ENCODE peak calls at places on chromosomes 16 and 17, in four cellular contexts. A is prostate gland, E is sigmoid colon, P is IMR-90. Q is an unnamed sample.
A peak's percentile ranks its signal among the peaks of the same experiment; 100 is the strongest.

GRCh38 chr17:40350410-40351184 is 13.9 kb downstream of the GJD3 start:
- DNase-seq in A (no peak), E (no peak), P (no peak), Q (no peak)

GRCh38 chr17:17001874-17002520 is 30.1 kb upstream of the TNFRSF13B start:
- DNase-seq in A (peak; percentile 75), E (peak; percentile 89), P (peak; percentile 42), Q (peak; percentile 60)

GRCh38 chr17:78360371-78361226 is 722 bp upstream of the SOCS3 start:
- DNase-seq in A (peak; percentile 89), E (peak; percentile 96), P (peak; percentile 80), Q (peak; percentile 97)

GRCh38 chr17:79947351-79948031 is 88.2 kb downstream of the TBC1D16 start:
- DNase-seq in A (no peak), E (peak; percentile 58), P (peak; percentile 10), Q (peak; percentile 72)

GRCh38 chr16:81852347-81852746 is 73.3 kb downstream of the PLCG2 start:
- DNase-seq in A (no peak), E (no peak), P (no peak), Q (no peak)

GRCh38 chr17:59381716-59382570 is 50.5 kb downstream of the YPEL2 start:
- DNase-seq in A (peak; percentile 67), E (peak; percentile 80), P (no peak), Q (peak; percentile 41)

GRCh38 chr16:50509521-50510341 is 38.5 kb upstream of the NKD1 start:
- DNase-seq in A (no peak), E (no peak), P (peak; percentile 6), Q (no peak)

GRCh38 chr17:28547623-28548416 is 4.6 kb downstream of the UNC119 start:
- DNase-seq in A (peak; percentile 47), E (peak; percentile 79), P (peak; percentile 50), Q (peak; percentile 60)

GRCh38 chr16:17138801-17139200 is 332.0 kb downstream of the XYLT1 start:
- DNase-seq in A (no peak), E (no peak), P (peak; percentile 7), Q (no peak)

GRCh38 chr17:71902931-71903506 is 217.8 kb upstream of the SOX9 start:
- DNase-seq in A (no peak), E (no peak), P (peak; percentile 52), Q (no peak)

GRCh38 chr16:56424404-56424765 is 960 bp downstream of the AMFR start:
- DNase-seq in A (no peak), E (no peak), P (no peak), Q (no peak)

GRCh38 chr16:56423584-56424403 is 1.6 kb downstream of the AMFR start:
- DNase-seq in A (no peak), E (no peak), P (no peak), Q (no peak)

GRCh38 chr16:56424791-56425438 is 430 bp downstream of the AMFR start:
- DNase-seq in A (peak; percentile 8), E (peak; percentile 74), P (no peak), Q (no peak)

GRCh38 chr16:56426585-56426984 is 1.2 kb upstream of the AMFR start:
- DNase-seq in A (no peak), E (no peak), P (peak; percentile 16), Q (no peak)

GRCh38 chr16:56425439-56425832 is at the start of gene AMFR:
- DNase-seq in A (peak; percentile 37), E (peak; percentile 79), P (peak; percentile 80), Q (no peak)
- TF ChIP-seq POLR2A in A (peak; percentile 11), E (no peak), P (no peak), Q (no peak)

DNA sequence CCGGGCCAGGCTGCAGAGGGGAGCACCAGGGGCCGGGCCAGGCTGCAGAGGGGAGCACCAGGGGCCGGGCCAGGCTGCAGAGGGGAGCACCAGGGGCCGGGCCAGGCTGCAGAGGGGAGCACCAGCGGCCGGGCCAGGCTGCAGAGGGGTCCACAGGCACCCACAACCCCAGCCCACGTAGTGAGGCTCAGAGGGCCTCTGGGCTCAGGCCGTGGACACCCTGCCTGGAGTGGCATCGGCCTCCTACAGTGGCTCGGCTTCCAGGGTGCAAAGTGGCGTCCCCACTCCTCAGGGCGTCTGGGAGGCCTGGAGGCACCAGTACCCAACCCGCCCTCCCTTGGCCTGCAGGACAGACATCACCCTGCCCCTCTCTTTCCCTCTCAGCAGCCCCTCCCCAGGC is 9.6 kb downstream of the DOC2B start:
- DNase-seq in A (no peak), E (no peak), P (no peak), Q (no peak)
- TF ChIP-seq CTCF in A (no peak), E (no peak), P (no peak), Q (no peak)

DNA sequence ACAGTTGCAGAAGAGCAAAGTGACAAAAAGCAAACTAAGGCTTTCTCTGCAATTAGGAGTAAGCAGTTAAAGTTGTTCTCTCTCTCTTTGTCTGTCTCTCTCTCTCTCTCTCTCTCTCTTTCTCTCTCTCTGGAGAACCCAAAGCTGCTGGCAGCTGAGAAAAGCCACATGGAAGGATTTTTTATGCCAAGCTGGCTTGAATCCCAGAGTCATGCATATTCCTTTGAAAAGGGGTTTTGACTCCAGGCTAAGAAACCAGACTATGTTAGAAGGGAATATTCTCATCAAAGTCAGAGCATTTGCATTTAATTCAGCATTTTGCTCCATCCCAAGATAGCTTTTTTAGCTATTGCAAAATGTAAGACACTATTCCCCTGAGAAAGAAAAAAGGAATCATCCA is 1114.2 kb upstream of the GOT2 start:
- DNase-seq in A (no peak), E (no peak), P (no peak), Q (no peak)
- TF ChIP-seq POLR2A in A (no peak), E (no peak), P (no peak), Q (no peak)

GRCh38 chr17:47792979-47793378 is 28.6 kb downstream of the OSBPL7 start:
- DNase-seq in A (no peak), E (no peak), P (no peak), Q (no peak)

GRCh38 chr17:47785538-47786123 is 36.0 kb downstream of the OSBPL7 start:
- DNase-seq in A (no peak), E (no peak), P (peak; percentile 16), Q (peak; percentile 9)

GRCh38 chr17:47791025-47791424 is 30.6 kb downstream of the OSBPL7 start:
- DNase-seq in A (no peak), E (no peak), P (no peak), Q (no peak)

GRCh38 chr17:47792457-47792856 is 29.1 kb downstream of the OSBPL7 start:
- DNase-seq in A (no peak), E (no peak), P (no peak), Q (no peak)

DNA sequence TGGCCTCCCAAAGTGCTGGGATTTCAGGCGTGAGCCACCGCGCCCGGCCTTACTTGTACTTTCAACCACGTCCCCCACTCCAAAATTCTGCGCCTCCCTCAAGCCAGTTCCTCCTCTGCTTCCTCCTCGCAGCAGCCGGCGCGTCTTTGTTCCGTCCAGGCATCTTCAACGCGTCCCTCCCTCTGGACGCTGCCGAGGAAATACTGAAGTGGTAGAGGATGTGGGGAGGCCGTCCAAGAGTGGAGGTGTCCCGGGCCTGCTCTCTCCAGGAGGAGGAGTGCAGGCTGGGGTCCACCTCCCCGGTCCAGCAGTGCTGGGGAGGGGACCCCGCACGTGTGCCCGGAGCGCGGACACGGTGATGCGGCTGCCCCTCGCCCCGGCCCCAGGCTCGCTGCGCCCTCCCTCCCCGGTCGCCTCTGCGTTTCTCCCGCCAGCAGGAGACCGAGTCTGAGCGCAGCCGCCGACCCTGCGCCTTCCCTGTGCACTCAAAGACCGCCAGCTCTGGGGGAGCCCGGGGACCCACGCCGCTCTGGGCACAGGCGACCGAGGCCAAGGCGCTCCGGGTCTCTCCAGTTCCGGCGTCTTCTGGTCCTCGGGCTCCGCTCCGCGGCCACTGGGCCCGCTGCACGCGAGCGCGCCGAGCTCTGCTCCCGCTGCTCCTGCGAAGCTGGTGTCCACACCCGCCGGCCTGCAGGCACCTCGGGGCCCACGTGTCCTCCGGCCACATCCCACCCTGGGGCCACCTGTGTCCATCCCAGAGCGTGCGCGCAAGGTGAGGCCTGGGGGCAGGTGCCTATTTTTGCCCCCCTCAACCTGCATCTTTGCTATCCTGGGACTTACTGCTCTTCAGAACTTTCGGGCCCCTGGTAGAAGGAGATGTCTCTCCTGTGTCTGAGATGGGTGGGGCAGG is 31.7 kb downstream of the OSBPL7 start:
- DNase-seq in A (no peak), E (no peak), P (peak; percentile 38), Q (no peak)
- TF ChIP-seq CTCF in A (peak; percentile 41), E (peak; percentile 38), P (peak; percentile 54), Q (peak; percentile 22)

DNA sequence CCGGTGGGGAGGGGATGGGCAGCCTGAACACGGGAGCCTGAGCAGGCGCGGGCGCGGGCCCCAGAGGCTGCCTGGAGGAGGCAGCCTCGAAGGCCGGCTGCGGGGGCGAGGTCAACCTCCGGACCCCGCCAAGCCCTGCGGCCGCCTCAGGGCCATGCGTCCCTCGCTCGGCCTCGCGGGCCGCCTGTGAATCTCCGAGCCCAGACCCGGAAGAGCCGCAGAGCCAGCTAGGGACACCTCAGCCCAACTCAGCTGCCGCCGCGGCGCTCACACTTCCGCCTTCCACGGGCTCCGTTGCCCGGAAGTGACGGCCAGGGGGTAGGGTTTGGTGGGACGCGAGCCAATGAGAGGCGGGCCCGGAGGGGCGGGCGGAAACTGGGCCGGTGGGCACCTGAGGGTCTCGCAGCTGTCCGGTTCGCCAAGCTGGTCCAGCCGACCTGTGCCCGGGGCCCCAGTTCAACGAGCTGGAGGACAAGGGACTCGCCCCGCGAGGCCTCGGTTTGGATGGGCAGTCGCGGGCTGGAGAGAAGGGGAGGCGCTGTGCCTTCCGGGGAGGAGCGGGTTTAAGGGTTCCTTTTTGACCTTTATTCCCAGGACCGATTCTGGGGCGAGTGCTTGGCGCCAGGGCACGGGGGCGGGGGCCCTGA is at the start of gene SLC38A10:
- DNase-seq in A (peak; percentile 88), E (peak; percentile 95), P (peak; percentile 74), Q (peak; percentile 91)
- TF ChIP-seq POLR2A in A (peak; percentile 96), E (peak; percentile 97), P (peak; percentile 91), Q (peak; percentile 92)

GRCh38 chr17:74354561-74354960 is 7.1 kb downstream of the BTBD17 start:
- DNase-seq in A (no peak), E (no peak), P (no peak), Q (no peak)

GRCh38 chr17:74353446-74354060 is 8.1 kb downstream of the BTBD17 start:
- DNase-seq in A (no peak), E (no peak), P (no peak), Q (no peak)

GRCh38 chr17:74355065-74355464 is 6.6 kb downstream of the BTBD17 start:
- DNase-seq in A (no peak), E (no peak), P (no peak), Q (no peak)

GRCh38 chr17:74351552-74352210 is 10.0 kb downstream of the BTBD17 start:
- DNase-seq in A (no peak), E (no peak), P (no peak), Q (no peak)

GRCh38 chr17:74354123-74354522 is 7.5 kb downstream of the BTBD17 start:
- DNase-seq in A (no peak), E (no peak), P (no peak), Q (no peak)
- TF ChIP-seq CTCF in A (peak; percentile 32), E (no peak), P (peak; percentile 12), Q (no peak)

GRCh38 chr16:51814617-51815016 is 663.5 kb upstream of the SALL1 start:
- DNase-seq in A (no peak), E (no peak), P (no peak), Q (no peak)
- TF ChIP-seq POLR2A in A (no peak), E (no peak), P (no peak), Q (no peak)

DNA sequence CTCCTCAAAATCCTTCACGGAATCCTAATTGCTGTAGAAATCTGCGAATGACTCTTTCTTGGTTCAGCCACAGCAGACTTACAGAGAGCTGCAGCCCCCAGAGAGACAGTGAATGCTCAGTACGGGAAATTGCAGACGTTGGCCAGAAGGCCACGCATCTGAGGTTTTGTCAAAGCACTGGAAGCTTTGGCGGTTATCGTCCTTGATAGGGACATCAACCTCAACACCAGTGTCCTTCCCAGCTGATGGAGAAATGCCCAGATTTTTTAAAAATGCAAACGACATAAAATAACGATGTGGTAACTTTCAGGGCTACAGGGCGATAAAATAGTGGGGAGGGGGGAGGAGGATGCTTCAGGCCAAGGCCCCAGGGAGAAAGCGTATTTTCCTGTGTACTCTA is 166.6 kb upstream of the CIBAR2 start:
- DNase-seq in A (no peak), E (no peak), P (no peak), Q (no peak)
- TF ChIP-seq CTCF in A (no peak), E (no peak), P (no peak), Q (no peak)